ENCODE peak calls at places on chromosomes 1 and 21, in five cellular contexts. R is right atrium auricular region, J is A549, Q is kidney epithelial cell, Z is AG04449. V is an unnamed sample.

GRCh38 chr1:55309786-55310516 is 94.8 kb upstream of the USP24 start:
- DNase-seq in R (no peak), J (no peak), Q (no peak), Z (no peak), V (no peak)

GRCh38 chr1:14282583-14283186 is 315.8 kb upstream of the KAZN start:
- DNase-seq in R (no peak), J (no peak), Q (peak), Z (no peak), V (no peak)

GRCh38 chr1:15758953-15759661 is 512 bp downstream of the FBLIM1 start:
- DNase-seq in R (no peak), J (no peak), Q (no peak), Z (no peak), V (no peak)

GRCh38 chr1:213371769-213372619 is 321.0 kb downstream of the RPS6KC1 start:
- DNase-seq in R (no peak), J (no peak), Q (no peak), Z (no peak), V (no peak)

GRCh38 chr1:240254778-240255291 is 163.2 kb downstream of the FMN2 start:
- DNase-seq in R (no peak), J (no peak), Q (no peak), Z (no peak), V (no peak)

GRCh38 chr1:183936791-183937190 is 100.7 kb downstream of the COLGALT2 start:
- DNase-seq in R (no peak), J (no peak), Q (no peak), Z (no peak), V (no peak)

GRCh38 chr21:31293986-31294385 is 50.1 kb downstream of the TIAM1 start:
- DNase-seq in R (no peak), J (peak), Q (peak), Z (peak), V (no peak)

GRCh38 chr1:209589440-209589839 is 5.9 kb downstream of the CAMK1G start:
- DNase-seq in R (no peak), J (no peak), Q (no peak), Z (no peak), V (no peak)

GRCh38 chr1:211613108-211613947 is 34.4 kb upstream of the SLC30A1 start:
- DNase-seq in R (peak), J (peak), Q (peak), Z (peak), V (peak)

GRCh38 chr1:98205291-98206017 is 284.6 kb upstream of the DPYD start:
- DNase-seq in R (no peak), J (no peak), Q (no peak), Z (no peak), V (no peak)

GRCh38 chr1:169163059-169163458 is 56.6 kb downstream of the ATP1B1 start:
- DNase-seq in R (no peak), J (peak), Q (no peak), Z (no peak), V (no peak)

GRCh38 chr1:32273389-32274208 is 18.3 kb upstream of the HDAC1 start:
- DNase-seq in R (no peak), J (no peak), Q (peak), Z (no peak), V (no peak)

GRCh38 chr1:209593747-209594146 is 10.2 kb downstream of the CAMK1G start:
- DNase-seq in R (no peak), J (no peak), Q (no peak), Z (no peak), V (no peak)

GRCh38 chr1:220123889-220124288 is 30.0 kb downstream of the IARS2 start:
- DNase-seq in R (no peak), J (peak), Q (no peak), Z (no peak), V (no peak)

GRCh38 chr1:206035027-206035426 is 11.3 kb upstream of the CTSE start:
- DNase-seq in R (no peak), J (no peak), Q (no peak), Z (no peak), V (no peak)

GRCh38 chr1:32494196-32494595 is 29.3 kb downstream of the ZBTB8B start:
- DNase-seq in R (no peak), J (no peak), Q (no peak), Z (no peak), V (no peak)

GRCh38 chr1:82321794-82322193 is 521.1 kb downstream of the ADGRL2 start:
- DNase-seq in R (no peak), J (no peak), Q (no peak), Z (no peak), V (no peak)

GRCh38 chr1:100359139-100359538 is 6.8 kb downstream of the CDC14A start:
- DNase-seq in R (no peak), J (no peak), Q (no peak), Z (no peak), V (no peak)

GRCh38 chr1:29669912-29670311 is 433.6 kb downstream of the PTPRU start:
- DNase-seq in R (no peak), J (no peak), Q (no peak), Z (no peak), V (no peak)

GRCh38 chr1:32761253-32761877 is 55.8 kb downstream of the YARS1 start:
- DNase-seq in R (peak), J (peak), Q (peak), Z (no peak), V (no peak)

GRCh38 chr21:33301632-33302002 is 23.2 kb upstream of the IFNAR1 start:
- DNase-seq in R (no peak), J (no peak), Q (no peak), Z (no peak), V (no peak)

GRCh38 chr1:222798111-222798510 is 16.7 kb upstream of the DISP1 start:
- DNase-seq in R (no peak), J (peak), Q (peak), Z (no peak), V (no peak)

GRCh38 chr21:17745086-17745485 is 74.1 kb downstream of the C21orf91 start:
- DNase-seq in R (no peak), J (no peak), Q (no peak), Z (no peak), V (no peak)

GRCh38 chr21:33682992-33683627 is 40.8 kb downstream of the ITSN1 start:
- DNase-seq in R (no peak), J (peak), Q (peak), Z (peak), V (peak)

GRCh38 chr1:17892225-17892624 is 137.1 kb downstream of the ACTL8 start:
- DNase-seq in R (no peak), J (no peak), Q (no peak), Z (no peak), V (no peak)

GRCh38 chr1:154911691-154912550 is 24.6 kb downstream of the PMVK start:
- DNase-seq in R (no peak), J (no peak), Q (no peak), Z (no peak), V (no peak)

GRCh38 chr1:24955161-24955560 is 25.1 kb upstream of the RUNX3 start:
- DNase-seq in R (no peak), J (no peak), Q (no peak), Z (no peak), V (no peak)

GRCh38 chr1:230395932-230396331 is 30.2 kb downstream of the PGBD5 start:
- DNase-seq in R (no peak), J (no peak), Q (no peak), Z (no peak), V (no peak)

GRCh38 chr1:152125834-152126443 is 10.7 kb upstream of the TCHH start:
- DNase-seq in R (no peak), J (no peak), Q (no peak), Z (no peak), V (no peak)

DNA sequence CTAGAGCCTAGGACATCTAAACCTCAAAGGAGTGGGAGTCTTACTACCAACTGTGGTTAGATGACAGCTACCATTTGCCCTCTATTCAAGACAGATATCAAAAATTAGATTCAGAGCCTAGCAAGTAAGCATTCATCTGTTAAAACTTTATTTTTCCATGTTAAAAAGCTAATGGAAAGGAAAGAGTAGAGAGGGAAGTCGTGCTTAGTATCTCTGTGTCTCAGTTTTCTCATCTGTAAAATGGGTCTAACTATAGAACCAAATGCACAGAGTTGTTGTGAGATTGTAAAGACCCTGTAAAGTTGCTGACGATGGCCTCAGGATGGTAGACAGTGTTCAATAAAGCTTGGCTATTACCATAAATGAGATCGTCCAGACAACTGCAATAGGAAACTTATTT is 428.5 kb upstream of the RUNX1 start:
- DNase-seq in R (no peak), J (no peak), Q (no peak), Z (no peak), V (no peak)
- H3K4me3 ChIP-seq in R (no peak), J (no peak), Q (no peak), Z (no peak), V (no peak)

DNA sequence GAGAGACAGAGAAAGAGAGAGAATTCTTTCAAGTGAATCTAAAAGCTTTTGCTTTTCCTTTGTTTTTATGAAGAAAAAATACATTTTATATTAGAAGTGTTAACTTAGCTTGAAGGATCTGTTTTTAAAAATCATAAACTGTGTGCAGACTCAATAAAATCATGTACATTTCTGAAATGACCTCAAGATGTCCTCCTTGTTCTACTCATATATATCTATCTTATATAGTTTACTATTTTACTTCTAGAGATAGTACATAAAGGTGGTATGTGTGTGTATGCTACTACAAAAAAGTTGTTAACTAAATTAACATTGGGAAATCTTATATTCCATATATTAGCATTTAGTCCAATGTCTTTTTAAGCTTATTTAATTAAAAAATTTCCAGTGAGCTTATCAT is 117.6 kb downstream of the PTPRC start:
- DNase-seq in R (no peak), J (peak), Q (no peak), Z (no peak), V (no peak)
- TF ChIP-seq CTCF in R (peak), J (peak), Q (peak), Z (no peak), V (no peak)

DNA sequence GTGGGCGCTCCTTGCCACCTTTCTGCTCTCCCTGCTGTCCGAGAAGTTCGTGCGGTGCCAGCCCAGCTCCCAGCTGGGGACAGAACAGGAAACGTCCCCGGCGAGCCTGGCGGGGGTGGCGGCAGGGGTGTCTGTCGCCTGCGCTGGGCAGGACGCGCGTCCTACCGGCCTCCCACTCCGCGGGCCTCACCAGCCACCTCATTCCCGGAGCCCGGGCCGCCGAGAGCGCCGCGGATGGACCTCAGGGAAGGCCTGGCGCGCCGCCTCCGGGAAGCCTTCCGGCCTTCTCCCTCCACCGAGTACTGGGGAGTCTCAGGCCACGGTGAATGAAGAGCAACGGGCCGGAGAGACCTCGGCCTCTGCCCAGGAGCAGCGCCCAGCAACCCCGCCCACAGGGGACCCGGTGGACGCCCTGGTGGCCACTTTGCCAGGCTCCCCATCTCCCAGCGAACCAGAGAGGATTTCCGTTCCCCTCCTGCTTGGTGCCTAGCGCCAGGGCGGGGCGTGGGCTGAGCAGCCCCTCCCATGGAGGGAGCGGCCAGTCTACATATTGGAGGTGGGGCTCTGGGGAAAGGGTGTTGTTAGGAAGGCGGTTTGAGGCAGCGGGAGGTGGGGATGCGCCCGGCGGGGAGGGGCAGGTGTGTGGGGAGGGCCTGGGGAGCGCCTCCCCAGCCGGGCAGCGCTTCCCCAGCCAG is 9.5 kb upstream of the TNFRSF14 start:
- DNase-seq in R (peak), J (peak), Q (peak), Z (no peak), V (no peak)
- H3K4me3 ChIP-seq in R (peak), J (peak), Q (peak), Z (peak), V (peak)

DNA sequence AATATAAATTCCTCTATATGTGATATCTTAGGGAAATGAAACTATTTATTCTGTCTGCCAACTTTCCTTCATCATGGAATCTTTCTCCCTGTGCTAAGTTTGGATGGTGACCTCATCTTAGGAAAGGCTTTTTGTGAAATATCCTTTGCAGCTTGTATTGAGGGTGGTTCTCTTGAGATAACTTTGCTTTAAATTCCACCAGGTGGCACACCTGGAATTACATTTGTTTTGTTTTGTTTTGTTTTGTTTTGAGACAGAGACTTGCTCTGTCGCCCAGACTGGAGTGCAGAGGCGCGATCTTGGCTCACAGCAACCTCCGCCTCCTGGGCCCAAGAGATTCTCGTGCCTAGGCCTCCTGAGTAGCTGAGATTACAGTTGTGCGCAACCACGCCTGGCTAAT is 7.6 kb upstream of the CD1A start:
- DNase-seq in R (no peak), J (no peak), Q (no peak), Z (no peak), V (no peak)
- TF ChIP-seq CTCF in R (no peak), J (no peak), Q (peak), Z (no peak), V (peak)

GRCh38 chr1:1357871-1358432 is 403 bp downstream of the MXRA8 start:
- DNase-seq in R (no peak), J (no peak), Q (no peak), Z (no peak), V (no peak)

GRCh38 chr1:1358433-1359201 is at the start of gene MXRA8:
- DNase-seq in R (peak), J (no peak), Q (no peak), Z (peak), V (no peak)

GRCh38 chr1:1356166-1356795 is 2.1 kb downstream of the MXRA8 start:
- DNase-seq in R (no peak), J (no peak), Q (no peak), Z (no peak), V (no peak)

GRCh38 chr1:1355376-1355775 is 3.0 kb downstream of the MXRA8 start:
- DNase-seq in R (no peak), J (peak), Q (no peak), Z (no peak), V (no peak)

DNA sequence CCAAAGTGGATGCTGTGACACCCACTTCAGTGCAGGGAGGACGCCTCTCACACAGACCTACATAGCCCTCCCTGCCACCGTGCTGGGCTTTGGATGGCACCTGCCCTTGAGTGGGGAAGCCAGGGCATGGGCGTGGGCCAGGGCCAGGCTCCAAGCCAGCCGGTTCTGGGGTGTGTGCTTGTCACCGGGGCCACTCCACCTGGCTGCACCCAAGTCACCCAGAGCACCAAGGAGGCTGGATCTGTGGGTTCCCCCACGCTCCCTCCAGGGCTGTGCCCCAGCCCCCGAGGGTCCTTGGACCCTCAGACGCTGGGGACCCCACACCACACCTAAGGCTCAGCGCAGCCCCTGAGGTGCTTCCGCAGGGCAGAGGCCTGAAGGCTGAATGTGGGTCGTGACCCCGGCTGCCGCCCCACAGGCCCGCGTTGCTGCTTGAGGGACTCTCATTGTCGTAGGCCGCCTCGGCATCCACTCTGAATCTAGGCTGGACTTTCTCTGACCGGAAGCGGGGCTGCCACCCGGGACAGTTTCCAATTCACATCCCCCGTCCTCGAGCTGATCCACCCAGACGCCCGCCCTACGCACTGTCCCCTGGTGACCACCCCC is 1.5 kb downstream of the MXRA8 start:
- DNase-seq in R (no peak), J (no peak), Q (no peak), Z (no peak), V (no peak)
- H3K4me3 ChIP-seq in R (peak), J (no peak), Q (peak), Z (peak), V (peak)

GRCh38 chr1:158798531-158798930 is 17.5 kb upstream of the OR6N2 start:
- DNase-seq in R (no peak), J (no peak), Q (no peak), Z (no peak), V (no peak)
- TF ChIP-seq CTCF in R (peak), J (no peak), Q (no peak), Z (no peak), V (peak)

GRCh38 chr1:3472088-3472850 is 17.8 kb downstream of the ARHGEF16 start:
- DNase-seq in R (no peak), J (no peak), Q (no peak), Z (no peak), V (no peak)
- H3K4me3 ChIP-seq in R (no peak), J (no peak), Q (no peak), Z (no peak), V (no peak)

GRCh38 chr1:203463469-203464062 is 12.0 kb upstream of the PRELP start:
- DNase-seq in R (no peak), J (no peak), Q (no peak), Z (no peak), V (no peak)
- TF ChIP-seq CTCF in R (no peak), J (no peak), Q (no peak), Z (peak), V (no peak)

V was measured in Panc1.